ENCODE peak calls at places on chromosomes 5 and 9, in five cellular contexts. One of them, this sample, is unnamed.

GRCh38 chr5:139745800-139746690 is 49.6 kb upstream of the PSD2 start:
- DNase-seq in brain microvascular endothelial cell: peak
- DNase-seq in heart left ventricle: peak
- DNase-seq in NCI-H1105 treated with DMSO at 0.1 percent for 48 hours: no peak
- DNase-seq in type B pancreatic cell: peak
- DNase-seq in this sample: no peak

GRCh38 chr5:108924457-108924961 is 176.8 kb downstream of the FER start:
- DNase-seq in brain microvascular endothelial cell: no peak
- DNase-seq in heart left ventricle: no peak
- DNase-seq in NCI-H1105 treated with DMSO at 0.1 percent for 48 hours: no peak
- DNase-seq in type B pancreatic cell: no peak
- DNase-seq in this sample: no peak

GRCh38 chr9:81682797-81683196 is 6.5 kb downstream of the TLE1 start:
- DNase-seq in brain microvascular endothelial cell: peak
- DNase-seq in heart left ventricle: no peak
- DNase-seq in NCI-H1105 treated with DMSO at 0.1 percent for 48 hours: no peak
- DNase-seq in type B pancreatic cell: no peak
- DNase-seq in this sample: no peak

GRCh38 chr9:124079176-124079925 is 67.8 kb downstream of the LHX2 start:
- DNase-seq in brain microvascular endothelial cell: peak
- DNase-seq in heart left ventricle: peak
- DNase-seq in NCI-H1105 treated with DMSO at 0.1 percent for 48 hours: no peak
- DNase-seq in type B pancreatic cell: no peak
- DNase-seq in this sample: no peak

GRCh38 chr5:159257629-159258283 is 5.3 kb upstream of the UBLCP1 start:
- DNase-seq in brain microvascular endothelial cell: no peak
- DNase-seq in heart left ventricle: no peak
- DNase-seq in NCI-H1105 treated with DMSO at 0.1 percent for 48 hours: no peak
- DNase-seq in type B pancreatic cell: no peak
- DNase-seq in this sample: no peak

GRCh38 chr5:61055434-61056006 is 106.7 kb downstream of the SMIM15 start:
- DNase-seq in brain microvascular endothelial cell: peak
- DNase-seq in heart left ventricle: no peak
- DNase-seq in NCI-H1105 treated with DMSO at 0.1 percent for 48 hours: peak
- DNase-seq in type B pancreatic cell: no peak
- DNase-seq in this sample: no peak

GRCh38 chr9:84317563-84317962 is 23.0 kb downstream of the SLC28A3 start:
- DNase-seq in brain microvascular endothelial cell: no peak
- DNase-seq in heart left ventricle: no peak
- DNase-seq in NCI-H1105 treated with DMSO at 0.1 percent for 48 hours: no peak
- DNase-seq in type B pancreatic cell: no peak
- DNase-seq in this sample: no peak

GRCh38 chr9:29750062-29750461 is 2176.8 kb upstream of the C9orf72 start:
- DNase-seq in brain microvascular endothelial cell: peak
- DNase-seq in heart left ventricle: no peak
- DNase-seq in NCI-H1105 treated with DMSO at 0.1 percent for 48 hours: no peak
- DNase-seq in type B pancreatic cell: no peak
- DNase-seq in this sample: peak

GRCh38 chr9:6758418-6759113 is 793 bp downstream of the KDM4C start:
- DNase-seq in brain microvascular endothelial cell: peak
- DNase-seq in heart left ventricle: peak
- DNase-seq in NCI-H1105 treated with DMSO at 0.1 percent for 48 hours: peak
- DNase-seq in type B pancreatic cell: peak
- DNase-seq in this sample: no peak

GRCh38 chr9:104412238-104412637 is 91.8 kb upstream of the OR13F1 start:
- DNase-seq in brain microvascular endothelial cell: no peak
- DNase-seq in heart left ventricle: no peak
- DNase-seq in NCI-H1105 treated with DMSO at 0.1 percent for 48 hours: no peak
- DNase-seq in type B pancreatic cell: no peak
- DNase-seq in this sample: no peak

GRCh38 chr9:13967011-13967410 is 346.9 kb downstream of the NFIB start:
- DNase-seq in brain microvascular endothelial cell: peak
- DNase-seq in heart left ventricle: no peak
- DNase-seq in NCI-H1105 treated with DMSO at 0.1 percent for 48 hours: no peak
- DNase-seq in type B pancreatic cell: no peak
- DNase-seq in this sample: no peak

GRCh38 chr5:40879163-40879942 is 29.9 kb upstream of the C7 start:
- DNase-seq in brain microvascular endothelial cell: no peak
- DNase-seq in heart left ventricle: no peak
- DNase-seq in NCI-H1105 treated with DMSO at 0.1 percent for 48 hours: peak
- DNase-seq in type B pancreatic cell: no peak
- DNase-seq in this sample: no peak

GRCh38 chr5:9477537-9477936 is 68.3 kb downstream of the SEMA5A start:
- DNase-seq in brain microvascular endothelial cell: no peak
- DNase-seq in heart left ventricle: no peak
- DNase-seq in NCI-H1105 treated with DMSO at 0.1 percent for 48 hours: no peak
- DNase-seq in type B pancreatic cell: no peak
- DNase-seq in this sample: no peak

GRCh38 chr5:142225141-142225540 is 99.7 kb downstream of the SPRY4 start:
- DNase-seq in brain microvascular endothelial cell: no peak
- DNase-seq in heart left ventricle: no peak
- DNase-seq in NCI-H1105 treated with DMSO at 0.1 percent for 48 hours: no peak
- DNase-seq in type B pancreatic cell: no peak
- DNase-seq in this sample: no peak

GRCh38 chr5:106584268-106584667 is 1086.5 kb downstream of the EFNA5 start:
- DNase-seq in brain microvascular endothelial cell: no peak
- DNase-seq in heart left ventricle: no peak
- DNase-seq in NCI-H1105 treated with DMSO at 0.1 percent for 48 hours: no peak
- DNase-seq in type B pancreatic cell: no peak
- DNase-seq in this sample: no peak

GRCh38 chr9:108761530-108762347 is 94.0 kb downstream of the ACTL7B start:
- DNase-seq in brain microvascular endothelial cell: peak
- DNase-seq in heart left ventricle: peak
- DNase-seq in NCI-H1105 treated with DMSO at 0.1 percent for 48 hours: peak
- DNase-seq in type B pancreatic cell: no peak
- DNase-seq in this sample: no peak

GRCh38 chr9:120265791-120266190 is 314.2 kb downstream of the CDK5RAP2 start:
- DNase-seq in brain microvascular endothelial cell: no peak
- DNase-seq in heart left ventricle: peak
- DNase-seq in NCI-H1105 treated with DMSO at 0.1 percent for 48 hours: peak
- DNase-seq in type B pancreatic cell: no peak
- DNase-seq in this sample: no peak

GRCh38 chr9:101530076-101530711 is 3.5 kb upstream of the RNF20 start:
- DNase-seq in brain microvascular endothelial cell: peak
- DNase-seq in heart left ventricle: peak
- DNase-seq in NCI-H1105 treated with DMSO at 0.1 percent for 48 hours: peak
- DNase-seq in type B pancreatic cell: peak
- DNase-seq in this sample: no peak

GRCh38 chr5:134245101-134245604 is 19.3 kb upstream of the PPP2CA start:
- DNase-seq in brain microvascular endothelial cell: peak
- DNase-seq in heart left ventricle: peak
- DNase-seq in NCI-H1105 treated with DMSO at 0.1 percent for 48 hours: no peak
- DNase-seq in type B pancreatic cell: no peak
- DNase-seq in this sample: no peak

GRCh38 chr5:179269781-179270543 is 75.3 kb downstream of the ADAMTS2 start:
- DNase-seq in brain microvascular endothelial cell: no peak
- DNase-seq in heart left ventricle: no peak
- DNase-seq in NCI-H1105 treated with DMSO at 0.1 percent for 48 hours: no peak
- DNase-seq in type B pancreatic cell: peak
- DNase-seq in this sample: no peak

GRCh38 chr5:90113108-90113507 is 296.4 kb downstream of the CETN3 start:
- DNase-seq in brain microvascular endothelial cell: no peak
- DNase-seq in heart left ventricle: no peak
- DNase-seq in NCI-H1105 treated with DMSO at 0.1 percent for 48 hours: no peak
- DNase-seq in type B pancreatic cell: no peak
- DNase-seq in this sample: no peak

GRCh38 chr5:159240301-159240870 is 22.7 kb upstream of the UBLCP1 start:
- DNase-seq in brain microvascular endothelial cell: peak
- DNase-seq in heart left ventricle: no peak
- DNase-seq in NCI-H1105 treated with DMSO at 0.1 percent for 48 hours: no peak
- DNase-seq in type B pancreatic cell: no peak
- DNase-seq in this sample: peak

GRCh38 chr5:130277002-130277401 is 372.7 kb downstream of the CHSY3 start:
- DNase-seq in brain microvascular endothelial cell: no peak
- DNase-seq in heart left ventricle: no peak
- DNase-seq in NCI-H1105 treated with DMSO at 0.1 percent for 48 hours: no peak
- DNase-seq in type B pancreatic cell: no peak
- DNase-seq in this sample: no peak